ENCODE peak calls at places on chromosomes 4 and X, in seven cellular contexts. N, F, Q, P, C, A and S are unnamed samples.

GRCh38 chrX:20595928-20596550 is 329.3 kb upstream of the RPS6KA3 start:
- DNase-seq in N (no peak), F (no peak), Q (no peak), P (no peak), C (no peak), A (no peak), S (no peak)

GRCh38 chr4:113541933-113542332 is 219.6 kb downstream of the CAMK2D start:
- DNase-seq in N (peak; percentile 19), F (no peak), Q (no peak), P (no peak), C (peak; percentile 24), A (no peak), S (no peak)

GRCh38 chrX:132737743-132738142 is 220.7 kb downstream of the HS6ST2 start:
- DNase-seq in N (no peak), F (no peak), Q (no peak), P (no peak), C (no peak), A (no peak), S (no peak)

GRCh38 chrX:10050481-10050880 is 83.3 kb downstream of the CLDN34 start:
- DNase-seq in N (no peak), F (peak; percentile 77), Q (no peak), P (peak; percentile 21), C (no peak), A (no peak), S (no peak)

GRCh38 chr4:4860803-4861591 is 1.5 kb downstream of the MSX1 start:
- DNase-seq in N (peak; percentile 55), F (no peak), Q (no peak), P (no peak), C (no peak), A (no peak), S (no peak)

GRCh38 chrX:153902388-153902787 is 2.1 kb upstream of the AVPR2 start:
- DNase-seq in N (peak; percentile 54), F (no peak), Q (peak; percentile 61), P (no peak), C (no peak), A (no peak), S (no peak)

GRCh38 chrX:68686684-68687045 is 39.2 kb downstream of the STARD8 start:
- DNase-seq in N (peak; percentile 28), F (no peak), Q (no peak), P (no peak), C (no peak), A (no peak), S (peak; percentile 42)

GRCh38 chr4:8940792-8941491 is 69.3 kb upstream of the HMX1 start:
- DNase-seq in N (no peak), F (peak; percentile 39), Q (no peak), P (no peak), C (no peak), A (no peak), S (peak; percentile 8)

GRCh38 chrX:70445876-70446275 is 1.2 kb downstream of the DLG3 start:
- DNase-seq in N (no peak), F (no peak), Q (no peak), P (no peak), C (no peak), A (no peak), S (no peak)

GRCh38 chr4:152000518-152000917 is 239.7 kb upstream of the GATB start:
- DNase-seq in N (no peak), F (no peak), Q (no peak), P (no peak), C (no peak), A (no peak), S (no peak)

GRCh38 chr4:139666735-139667266 is 1.2 kb downstream of the MGST2 start:
- DNase-seq in N (no peak), F (no peak), Q (no peak), P (peak; percentile 2), C (peak; percentile 44), A (peak; percentile 18), S (peak; percentile 39)

GRCh38 chr4:82561745-82562552 is at the start of gene TMEM150C:
- DNase-seq in N (peak; percentile 42), F (no peak), Q (no peak), P (no peak), C (no peak), A (peak; percentile 17), S (no peak)

GRCh38 chr4:165684177-165684870 is 188.7 kb upstream of the TLL1 start:
- DNase-seq in N (peak; percentile 66), F (no peak), Q (peak; percentile 11), P (no peak), C (peak; percentile 21), A (no peak), S (no peak)

GRCh38 chr4:10734697-10735096 is 50.1 kb upstream of the CLNK start:
- DNase-seq in N (no peak), F (no peak), Q (no peak), P (peak; percentile 3), C (no peak), A (no peak), S (no peak)

GRCh38 chr4:38489924-38490639 is 173.9 kb upstream of the KLF3 start:
- DNase-seq in N (no peak), F (no peak), Q (no peak), P (no peak), C (no peak), A (peak; percentile 56), S (no peak)

GRCh38 chr4:101711590-101712255 is 78.8 kb upstream of the BANK1 start:
- DNase-seq in N (no peak), F (no peak), Q (no peak), P (no peak), C (no peak), A (no peak), S (no peak)

GRCh38 chr4:87461281-87461700 is 38.9 kb downstream of the NUDT9 start:
- DNase-seq in N (no peak), F (no peak), Q (no peak), P (no peak), C (no peak), A (no peak), S (no peak)

GRCh38 chr4:105088110-105088879 is 58.4 kb upstream of the TET2 start:
- DNase-seq in N (peak; percentile 93), F (peak; percentile 33), Q (peak; percentile 26), P (no peak), C (peak; percentile 59), A (peak; percentile 5), S (no peak)

GRCh38 chr4:153151535-153152452 is 52.4 kb upstream of the TRIM2 start:
- DNase-seq in N (no peak), F (no peak), Q (no peak), P (peak; percentile 53), C (peak; percentile 58), A (peak; percentile 72), S (no peak)

GRCh38 chrX:56802921-56803848 is 74.1 kb downstream of the NBDY start:
- DNase-seq in N (no peak), F (peak; percentile 22), Q (no peak), P (peak; percentile 44), C (no peak), A (peak; percentile 87), S (peak; percentile 77)

GRCh38 chr4:116118216-116118615 is 967.2 kb downstream of the TRAM1L1 start:
- DNase-seq in N (no peak), F (no peak), Q (no peak), P (no peak), C (no peak), A (no peak), S (no peak)

GRCh38 chr4:106063009-106063408 is 167.7 kb downstream of the NPNT start:
- DNase-seq in N (peak; percentile 20), F (no peak), Q (no peak), P (no peak), C (peak; percentile 80), A (no peak), S (no peak)